ENCODE peak calls at places on chromosomes 11 and 22, in nine cellular contexts. One of them, this sample, is unnamed.

GRCh38 chr11:100673063-100673462 is 14.0 kb upstream of the ARHGAP42 start:
- DNase-seq in KBM-7: no peak
- DNase-seq in cardiac muscle cell: no peak
- DNase-seq in CD8-positive, alpha-beta memory T cell: no peak
- DNase-seq in tibial nerve: no peak
- DNase-seq in SHP77: no peak
- DNase-seq in mesendoderm: no peak
- DNase-seq in left ventricle myocardium superior: no peak
- DNase-seq in lower leg skin: no peak
- DNase-seq in this sample: no peak

GRCh38 chr11:57641011-57641410 is 8.7 kb downstream of the YPEL4 start:
- DNase-seq in SHP77: peak
- DNase-seq in left ventricle myocardium superior: peak
- DNase-seq in cardiac muscle cell: peak
- DNase-seq in mesendoderm: peak
- DNase-seq in CD8-positive, alpha-beta memory T cell: no peak
- DNase-seq in lower leg skin: no peak
- DNase-seq in tibial nerve: no peak
- DNase-seq in KBM-7: no peak
- DNase-seq in this sample: peak

GRCh38 chr11:15826826-15827225 is 529.5 kb downstream of the SOX6 start:
- DNase-seq in tibial nerve: peak
- DNase-seq in cardiac muscle cell: peak
- DNase-seq in KBM-7: peak
- DNase-seq in SHP77: no peak
- DNase-seq in lower leg skin: no peak
- DNase-seq in CD8-positive, alpha-beta memory T cell: no peak
- DNase-seq in left ventricle myocardium superior: peak
- DNase-seq in mesendoderm: peak
- DNase-seq in this sample: peak

GRCh38 chr22:22094514-22094913 is 111.9 kb upstream of the TOP3B start:
- DNase-seq in lower leg skin: no peak
- DNase-seq in tibial nerve: no peak
- DNase-seq in SHP77: no peak
- DNase-seq in CD8-positive, alpha-beta memory T cell: no peak
- DNase-seq in KBM-7: no peak
- DNase-seq in mesendoderm: no peak
- DNase-seq in left ventricle myocardium superior: no peak
- DNase-seq in cardiac muscle cell: no peak
- DNase-seq in this sample: no peak

GRCh38 chr11:90344546-90344945 is 121.7 kb upstream of the CHORDC1 start:
- DNase-seq in CD8-positive, alpha-beta memory T cell: no peak
- DNase-seq in cardiac muscle cell: no peak
- DNase-seq in SHP77: no peak
- DNase-seq in mesendoderm: no peak
- DNase-seq in KBM-7: no peak
- DNase-seq in tibial nerve: no peak
- DNase-seq in lower leg skin: no peak
- DNase-seq in left ventricle myocardium superior: no peak
- DNase-seq in this sample: no peak

GRCh38 chr22:29799217-29799680 is 32.1 kb downstream of the UQCR10 start:
- DNase-seq in tibial nerve: peak
- DNase-seq in lower leg skin: peak
- DNase-seq in KBM-7: peak
- DNase-seq in CD8-positive, alpha-beta memory T cell: no peak
- DNase-seq in mesendoderm: no peak
- DNase-seq in left ventricle myocardium superior: peak
- DNase-seq in SHP77: peak
- DNase-seq in cardiac muscle cell: peak
- DNase-seq in this sample: peak

GRCh38 chr11:105975128-105975527 is 46.9 kb downstream of the MSANTD4 start:
- DNase-seq in lower leg skin: no peak
- DNase-seq in left ventricle myocardium superior: no peak
- DNase-seq in tibial nerve: no peak
- DNase-seq in CD8-positive, alpha-beta memory T cell: no peak
- DNase-seq in SHP77: no peak
- DNase-seq in KBM-7: no peak
- DNase-seq in mesendoderm: no peak
- DNase-seq in cardiac muscle cell: peak
- DNase-seq in this sample: no peak

GRCh38 chr11:76310832-76311231 is 70.1 kb downstream of the THAP12 start:
- DNase-seq in mesendoderm: no peak
- DNase-seq in cardiac muscle cell: no peak
- DNase-seq in left ventricle myocardium superior: no peak
- DNase-seq in SHP77: peak
- DNase-seq in KBM-7: no peak
- DNase-seq in CD8-positive, alpha-beta memory T cell: no peak
- DNase-seq in tibial nerve: no peak
- DNase-seq in lower leg skin: no peak
- DNase-seq in this sample: no peak

GRCh38 chr11:57619331-57619730 is 21.8 kb downstream of the SERPING1 start:
- DNase-seq in mesendoderm: no peak
- DNase-seq in tibial nerve: no peak
- DNase-seq in lower leg skin: no peak
- DNase-seq in CD8-positive, alpha-beta memory T cell: no peak
- DNase-seq in cardiac muscle cell: no peak
- DNase-seq in SHP77: no peak
- DNase-seq in left ventricle myocardium superior: no peak
- DNase-seq in KBM-7: peak
- DNase-seq in this sample: no peak

GRCh38 chr11:96272542-96273306 is 70.3 kb downstream of the MAML2 start:
- DNase-seq in lower leg skin: no peak
- DNase-seq in KBM-7: no peak
- DNase-seq in cardiac muscle cell: peak
- DNase-seq in left ventricle myocardium superior: no peak
- DNase-seq in mesendoderm: peak
- DNase-seq in tibial nerve: no peak
- DNase-seq in SHP77: no peak
- DNase-seq in CD8-positive, alpha-beta memory T cell: no peak
- DNase-seq in this sample: no peak

GRCh38 chr11:100727410-100727809 is 40.3 kb downstream of the ARHGAP42 start:
- DNase-seq in lower leg skin: no peak
- DNase-seq in tibial nerve: no peak
- DNase-seq in CD8-positive, alpha-beta memory T cell: no peak
- DNase-seq in KBM-7: no peak
- DNase-seq in SHP77: no peak
- DNase-seq in mesendoderm: no peak
- DNase-seq in left ventricle myocardium superior: peak
- DNase-seq in cardiac muscle cell: peak
- DNase-seq in this sample: peak

GRCh38 chr22:38110008-38110862 is at the start of gene BAIAP2L2:
- DNase-seq in tibial nerve: no peak
- DNase-seq in mesendoderm: no peak
- DNase-seq in left ventricle myocardium superior: no peak
- DNase-seq in SHP77: no peak
- DNase-seq in lower leg skin: no peak
- DNase-seq in KBM-7: no peak
- DNase-seq in cardiac muscle cell: no peak
- DNase-seq in CD8-positive, alpha-beta memory T cell: no peak
- DNase-seq in this sample: peak

GRCh38 chr22:39097098-39098020 is at the start of gene APOBEC3H:
- DNase-seq in left ventricle myocardium superior: peak
- DNase-seq in CD8-positive, alpha-beta memory T cell: peak
- DNase-seq in lower leg skin: no peak
- DNase-seq in cardiac muscle cell: peak
- DNase-seq in mesendoderm: no peak
- DNase-seq in tibial nerve: peak
- DNase-seq in KBM-7: peak
- DNase-seq in SHP77: no peak
- DNase-seq in this sample: peak

GRCh38 chr11:26901162-26901561 is 92.8 kb upstream of the FIBIN start:
- DNase-seq in tibial nerve: no peak
- DNase-seq in lower leg skin: no peak
- DNase-seq in SHP77: no peak
- DNase-seq in mesendoderm: no peak
- DNase-seq in KBM-7: no peak
- DNase-seq in cardiac muscle cell: peak
- DNase-seq in left ventricle myocardium superior: no peak
- DNase-seq in CD8-positive, alpha-beta memory T cell: no peak
- DNase-seq in this sample: no peak

GRCh38 chr11:122803306-122803705 is 35.0 kb upstream of the CRTAM start:
- DNase-seq in tibial nerve: no peak
- DNase-seq in lower leg skin: no peak
- DNase-seq in KBM-7: no peak
- DNase-seq in cardiac muscle cell: peak
- DNase-seq in left ventricle myocardium superior: no peak
- DNase-seq in SHP77: no peak
- DNase-seq in CD8-positive, alpha-beta memory T cell: no peak
- DNase-seq in mesendoderm: peak
- DNase-seq in this sample: peak

GRCh38 chr22:47918276-47918928 is 1156.0 kb downstream of the TBC1D22A start:
- DNase-seq in tibial nerve: no peak
- DNase-seq in KBM-7: peak
- DNase-seq in mesendoderm: no peak
- DNase-seq in SHP77: no peak
- DNase-seq in lower leg skin: no peak
- DNase-seq in cardiac muscle cell: no peak
- DNase-seq in left ventricle myocardium superior: no peak
- DNase-seq in CD8-positive, alpha-beta memory T cell: peak
- DNase-seq in this sample: no peak

GRCh38 chr11:293293-293851 is 4.4 kb downstream of the PGGHG start:
- DNase-seq in cardiac muscle cell: no peak
- DNase-seq in SHP77: no peak
- DNase-seq in mesendoderm: no peak
- DNase-seq in lower leg skin: no peak
- DNase-seq in CD8-positive, alpha-beta memory T cell: no peak
- DNase-seq in left ventricle myocardium superior: peak
- DNase-seq in KBM-7: no peak
- DNase-seq in tibial nerve: no peak
- DNase-seq in this sample: no peak

GRCh38 chr11:2802389-2803185 is 83.0 kb downstream of the CDKN1C start:
- DNase-seq in SHP77: no peak
- DNase-seq in CD8-positive, alpha-beta memory T cell: no peak
- DNase-seq in tibial nerve: no peak
- DNase-seq in left ventricle myocardium superior: no peak
- DNase-seq in lower leg skin: no peak
- DNase-seq in KBM-7: no peak
- DNase-seq in mesendoderm: no peak
- DNase-seq in cardiac muscle cell: no peak
- DNase-seq in this sample: no peak

GRCh38 chr11:78194490-78194889 is 5.8 kb downstream of the USP35 start:
- DNase-seq in CD8-positive, alpha-beta memory T cell: no peak
- DNase-seq in left ventricle myocardium superior: no peak
- DNase-seq in KBM-7: no peak
- DNase-seq in mesendoderm: no peak
- DNase-seq in cardiac muscle cell: no peak
- DNase-seq in SHP77: no peak
- DNase-seq in lower leg skin: no peak
- DNase-seq in tibial nerve: no peak
- DNase-seq in this sample: no peak

GRCh38 chr22:35274154-35274871 is 17.0 kb downstream of the HMGXB4 start:
- DNase-seq in left ventricle myocardium superior: no peak
- DNase-seq in SHP77: no peak
- DNase-seq in mesendoderm: no peak
- DNase-seq in lower leg skin: no peak
- DNase-seq in CD8-positive, alpha-beta memory T cell: no peak
- DNase-seq in KBM-7: no peak
- DNase-seq in cardiac muscle cell: no peak
- DNase-seq in tibial nerve: no peak
- DNase-seq in this sample: no peak

GRCh38 chr11:77748266-77748665 is 72.3 kb downstream of the RSF1 start:
- DNase-seq in KBM-7: no peak
- DNase-seq in mesendoderm: no peak
- DNase-seq in SHP77: no peak
- DNase-seq in tibial nerve: no peak
- DNase-seq in CD8-positive, alpha-beta memory T cell: no peak
- DNase-seq in cardiac muscle cell: no peak
- DNase-seq in lower leg skin: no peak
- DNase-seq in left ventricle myocardium superior: no peak
- DNase-seq in this sample: no peak

GRCh38 chr22:33867118-33867863 is 53.0 kb downstream of the LARGE1 start:
- DNase-seq in mesendoderm: no peak
- DNase-seq in left ventricle myocardium superior: no peak
- DNase-seq in SHP77: no peak
- DNase-seq in lower leg skin: no peak
- DNase-seq in CD8-positive, alpha-beta memory T cell: no peak
- DNase-seq in tibial nerve: no peak
- DNase-seq in cardiac muscle cell: no peak
- DNase-seq in KBM-7: no peak
- DNase-seq in this sample: no peak